ENCODE peak calls at places on chromosomes 2 and 18, in four cellular contexts. One of them, this sample, is unnamed.

GRCh38 chr2:42951263-42951938 is 159.0 kb upstream of the HAAO start:
- DNase-seq in CD8-positive, alpha-beta T cell: no peak
- DNase-seq in brain microvascular endothelial cell: no peak
- DNase-seq in tibial nerve: peak
- DNase-seq in this sample: no peak

GRCh38 chr2:60818272-60818671 is 62.2 kb downstream of the PAPOLG start:
- DNase-seq in brain microvascular endothelial cell: no peak
- DNase-seq in tibial nerve: no peak
- DNase-seq in CD8-positive, alpha-beta T cell: no peak
- DNase-seq in this sample: no peak

GRCh38 chr2:101803128-101803527 is 105.6 kb downstream of the MAP4K4 start:
- DNase-seq in tibial nerve: no peak
- DNase-seq in CD8-positive, alpha-beta T cell: no peak
- DNase-seq in brain microvascular endothelial cell: peak
- DNase-seq in this sample: no peak

GRCh38 chr2:102258386-102259074 is 52.8 kb upstream of the IL1RL1 start:
- DNase-seq in tibial nerve: no peak
- DNase-seq in brain microvascular endothelial cell: peak
- DNase-seq in CD8-positive, alpha-beta T cell: no peak
- DNase-seq in this sample: no peak

GRCh38 chr2:232795920-232796319 is 19.6 kb upstream of the KCNJ13 start:
- DNase-seq in tibial nerve: no peak
- DNase-seq in brain microvascular endothelial cell: no peak
- DNase-seq in CD8-positive, alpha-beta T cell: no peak
- DNase-seq in this sample: no peak

GRCh38 chr18:79791141-79791972 is 6.4 kb upstream of the KCNG2 start:
- DNase-seq in CD8-positive, alpha-beta T cell: no peak
- DNase-seq in tibial nerve: no peak
- DNase-seq in brain microvascular endothelial cell: peak
- DNase-seq in this sample: no peak

GRCh38 chr18:50877545-50878265 is 1.2 kb upstream of the ME2 start:
- DNase-seq in CD8-positive, alpha-beta T cell: no peak
- DNase-seq in tibial nerve: no peak
- DNase-seq in brain microvascular endothelial cell: no peak
- DNase-seq in this sample: no peak

GRCh38 chr18:51478908-51479307 is 281.4 kb upstream of the MEX3C start:
- DNase-seq in tibial nerve: no peak
- DNase-seq in brain microvascular endothelial cell: no peak
- DNase-seq in CD8-positive, alpha-beta T cell: no peak
- DNase-seq in this sample: no peak

GRCh38 chr18:77056399-77057015 is 76.1 kb downstream of the MBP start:
- DNase-seq in CD8-positive, alpha-beta T cell: no peak
- DNase-seq in brain microvascular endothelial cell: no peak
- DNase-seq in tibial nerve: no peak
- DNase-seq in this sample: peak

GRCh38 chr18:61957801-61958516 is 65.2 kb upstream of the RNF152 start:
- DNase-seq in CD8-positive, alpha-beta T cell: no peak
- DNase-seq in brain microvascular endothelial cell: peak
- DNase-seq in tibial nerve: no peak
- DNase-seq in this sample: peak

GRCh38 chr18:48842259-48843061 is 108.3 kb downstream of the SMAD7 start:
- DNase-seq in tibial nerve: no peak
- DNase-seq in brain microvascular endothelial cell: peak
- DNase-seq in CD8-positive, alpha-beta T cell: peak
- DNase-seq in this sample: no peak

GRCh38 chr2:206802654-206803514 is 37.5 kb downstream of the FASTKD2 start:
- DNase-seq in CD8-positive, alpha-beta T cell: no peak
- DNase-seq in tibial nerve: no peak
- DNase-seq in brain microvascular endothelial cell: no peak
- DNase-seq in this sample: no peak

GRCh38 chr2:237280937-237281336 is 133.0 kb downstream of the COL6A3 start:
- DNase-seq in tibial nerve: no peak
- DNase-seq in brain microvascular endothelial cell: no peak
- DNase-seq in CD8-positive, alpha-beta T cell: no peak
- DNase-seq in this sample: no peak

GRCh38 chr2:5549061-5549601 is 143.1 kb upstream of the SOX11 start:
- DNase-seq in brain microvascular endothelial cell: peak
- DNase-seq in CD8-positive, alpha-beta T cell: no peak
- DNase-seq in tibial nerve: no peak
- DNase-seq in this sample: no peak

GRCh38 chr2:219759801-219760200 is 132.4 kb downstream of the SLC4A3 start:
- DNase-seq in brain microvascular endothelial cell: no peak
- DNase-seq in tibial nerve: no peak
- DNase-seq in CD8-positive, alpha-beta T cell: no peak
- DNase-seq in this sample: no peak

GRCh38 chr2:241692448-241692847 is 5.8 kb upstream of the DTYMK start:
- DNase-seq in CD8-positive, alpha-beta T cell: no peak
- DNase-seq in tibial nerve: no peak
- DNase-seq in brain microvascular endothelial cell: peak
- DNase-seq in this sample: no peak

GRCh38 chr2:120576509-120577474 is 158.9 kb upstream of the GLI2 start:
- DNase-seq in brain microvascular endothelial cell: no peak
- DNase-seq in tibial nerve: no peak
- DNase-seq in CD8-positive, alpha-beta T cell: no peak
- DNase-seq in this sample: no peak

GRCh38 chr2:185360776-185361175 is 377.8 kb upstream of the FSIP2 start:
- DNase-seq in tibial nerve: no peak
- DNase-seq in CD8-positive, alpha-beta T cell: no peak
- DNase-seq in brain microvascular endothelial cell: no peak
- DNase-seq in this sample: no peak

GRCh38 chr2:177143444-177143843 is 69.2 kb upstream of the HNRNPA3 start:
- DNase-seq in brain microvascular endothelial cell: peak
- DNase-seq in CD8-positive, alpha-beta T cell: no peak
- DNase-seq in tibial nerve: no peak
- DNase-seq in this sample: no peak

GRCh38 chr2:112640800-112641675 is 4.7 kb upstream of the SLC20A1 start:
- DNase-seq in CD8-positive, alpha-beta T cell: no peak
- DNase-seq in tibial nerve: no peak
- DNase-seq in brain microvascular endothelial cell: peak
- DNase-seq in this sample: no peak

GRCh38 chr18:777021-777420 is 35.0 kb downstream of the YES1 start:
- DNase-seq in tibial nerve: no peak
- DNase-seq in CD8-positive, alpha-beta T cell: no peak
- DNase-seq in brain microvascular endothelial cell: no peak
- DNase-seq in this sample: no peak

GRCh38 chr2:62304429-62305417 is 108.8 kb downstream of the B3GNT2 start:
- DNase-seq in CD8-positive, alpha-beta T cell: no peak
- DNase-seq in tibial nerve: no peak
- DNase-seq in brain microvascular endothelial cell: peak
- DNase-seq in this sample: no peak

GRCh38 chr2:73295751-73296400 is 2.5 kb upstream of the EGR4 start:
- DNase-seq in brain microvascular endothelial cell: no peak
- DNase-seq in tibial nerve: no peak
- DNase-seq in CD8-positive, alpha-beta T cell: no peak
- DNase-seq in this sample: peak

DNA sequence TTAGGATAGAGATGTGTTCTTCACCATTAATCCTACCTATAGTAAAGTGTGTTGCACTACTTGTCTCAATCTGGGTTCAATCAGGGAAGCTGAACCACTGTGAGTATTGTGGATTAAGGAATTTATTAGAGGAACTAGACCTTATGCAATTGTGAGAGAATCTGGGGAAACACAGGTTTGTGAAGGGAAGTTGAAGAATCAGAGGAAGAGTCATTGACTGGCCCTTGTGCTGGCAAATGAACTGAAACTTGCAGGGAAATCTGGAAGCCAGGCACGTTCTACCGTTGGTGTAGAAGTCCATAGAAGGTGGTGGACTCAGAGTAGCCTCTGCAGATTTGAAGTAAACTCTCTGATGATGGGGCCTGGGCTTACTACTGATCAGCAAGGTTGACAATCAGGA is 44.6 kb upstream of the HK2 start:
- DNase-seq in tibial nerve: no peak
- DNase-seq in brain microvascular endothelial cell: no peak
- DNase-seq in CD8-positive, alpha-beta T cell: no peak
- DNase-seq in this sample: no peak
- H3K27ac ChIP-seq in tibial nerve: no peak
- H3K27ac ChIP-seq in brain microvascular endothelial cell: no peak
- H3K27ac ChIP-seq in CD8-positive, alpha-beta T cell: no peak
- H3K27ac ChIP-seq in this sample: no peak

DNA sequence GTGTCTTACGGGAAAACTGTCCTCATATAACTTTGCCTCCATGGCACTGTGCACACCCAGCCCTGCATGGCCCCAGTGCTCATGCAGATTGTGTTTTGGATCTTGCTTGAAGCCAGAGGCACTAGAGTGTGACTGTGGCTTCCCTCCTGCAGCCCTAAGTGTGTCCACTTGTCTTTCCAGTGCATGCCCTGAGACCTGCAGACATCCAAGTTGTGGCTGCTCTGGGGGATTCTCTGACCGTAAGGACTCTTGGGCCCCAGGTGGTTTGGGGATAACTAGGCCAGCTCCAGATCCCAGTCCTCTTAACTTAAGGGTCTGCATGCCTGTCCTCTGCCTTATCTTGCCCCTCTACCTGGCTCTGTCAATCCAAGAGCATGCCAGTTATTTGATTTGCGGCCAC is 96.6 kb downstream of the PLB1 start:
- DNase-seq in brain microvascular endothelial cell: no peak
- DNase-seq in CD8-positive, alpha-beta T cell: no peak
- DNase-seq in tibial nerve: no peak
- DNase-seq in this sample: no peak
- H3K4me3 ChIP-seq in brain microvascular endothelial cell: no peak
- H3K4me3 ChIP-seq in CD8-positive, alpha-beta T cell: no peak
- H3K4me3 ChIP-seq in tibial nerve: no peak
- H3K4me3 ChIP-seq in this sample: no peak

GRCh38 chr2:175004730-175004979 is 526 bp downstream of the CHN1 start:
- DNase-seq in brain microvascular endothelial cell: no peak
- DNase-seq in CD8-positive, alpha-beta T cell: no peak
- DNase-seq in tibial nerve: no peak
- DNase-seq in this sample: no peak

GRCh38 chr2:175003875-175004729 is 1.1 kb downstream of the CHN1 start:
- DNase-seq in brain microvascular endothelial cell: no peak
- DNase-seq in CD8-positive, alpha-beta T cell: no peak
- DNase-seq in tibial nerve: no peak
- DNase-seq in this sample: no peak

GRCh38 chr2:175002547-175003274 is 2.5 kb downstream of the CHN1 start:
- DNase-seq in CD8-positive, alpha-beta T cell: no peak
- DNase-seq in tibial nerve: no peak
- DNase-seq in brain microvascular endothelial cell: no peak
- DNase-seq in this sample: no peak

GRCh38 chr2:175007510-175007909 is 2.3 kb upstream of the CHN1 start:
- DNase-seq in tibial nerve: no peak
- DNase-seq in brain microvascular endothelial cell: no peak
- DNase-seq in CD8-positive, alpha-beta T cell: no peak
- DNase-seq in this sample: no peak

GRCh38 chr2:175004980-175005832 is at the start of gene CHN1:
- DNase-seq in tibial nerve: peak
- DNase-seq in brain microvascular endothelial cell: peak
- DNase-seq in CD8-positive, alpha-beta T cell: peak
- DNase-seq in this sample: peak
- TF ChIP-seq CTCF in tibial nerve: no peak
- TF ChIP-seq CTCF in brain microvascular endothelial cell: no peak
- TF ChIP-seq CTCF in CD8-positive, alpha-beta T cell: peak
- TF ChIP-seq CTCF in this sample: no peak

DNA sequence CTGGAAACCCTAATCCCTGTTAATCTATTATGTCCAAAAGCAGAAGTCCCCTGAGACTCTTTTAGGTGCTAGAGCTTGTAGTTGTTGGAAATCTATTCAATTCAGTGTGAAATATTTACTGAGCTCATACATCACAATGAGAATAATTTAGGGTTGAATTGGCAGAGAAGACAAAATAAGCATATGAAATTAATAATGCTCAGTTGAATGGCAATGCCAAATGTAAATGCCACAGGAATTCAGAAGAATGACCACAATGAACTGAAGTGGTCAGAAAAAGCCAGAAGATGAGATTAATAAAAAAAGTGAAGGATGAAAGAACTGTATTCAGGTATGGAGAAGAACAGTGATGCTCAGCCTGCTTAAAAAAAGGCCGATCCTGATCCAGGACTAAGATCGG is 8.0 kb upstream of the STAT4 start:
- DNase-seq in tibial nerve: no peak
- DNase-seq in CD8-positive, alpha-beta T cell: no peak
- DNase-seq in brain microvascular endothelial cell: no peak
- DNase-seq in this sample: no peak
- H3K27ac ChIP-seq in tibial nerve: no peak
- H3K27ac ChIP-seq in CD8-positive, alpha-beta T cell: no peak
- H3K27ac ChIP-seq in brain microvascular endothelial cell: no peak
- H3K27ac ChIP-seq in this sample: no peak

DNA sequence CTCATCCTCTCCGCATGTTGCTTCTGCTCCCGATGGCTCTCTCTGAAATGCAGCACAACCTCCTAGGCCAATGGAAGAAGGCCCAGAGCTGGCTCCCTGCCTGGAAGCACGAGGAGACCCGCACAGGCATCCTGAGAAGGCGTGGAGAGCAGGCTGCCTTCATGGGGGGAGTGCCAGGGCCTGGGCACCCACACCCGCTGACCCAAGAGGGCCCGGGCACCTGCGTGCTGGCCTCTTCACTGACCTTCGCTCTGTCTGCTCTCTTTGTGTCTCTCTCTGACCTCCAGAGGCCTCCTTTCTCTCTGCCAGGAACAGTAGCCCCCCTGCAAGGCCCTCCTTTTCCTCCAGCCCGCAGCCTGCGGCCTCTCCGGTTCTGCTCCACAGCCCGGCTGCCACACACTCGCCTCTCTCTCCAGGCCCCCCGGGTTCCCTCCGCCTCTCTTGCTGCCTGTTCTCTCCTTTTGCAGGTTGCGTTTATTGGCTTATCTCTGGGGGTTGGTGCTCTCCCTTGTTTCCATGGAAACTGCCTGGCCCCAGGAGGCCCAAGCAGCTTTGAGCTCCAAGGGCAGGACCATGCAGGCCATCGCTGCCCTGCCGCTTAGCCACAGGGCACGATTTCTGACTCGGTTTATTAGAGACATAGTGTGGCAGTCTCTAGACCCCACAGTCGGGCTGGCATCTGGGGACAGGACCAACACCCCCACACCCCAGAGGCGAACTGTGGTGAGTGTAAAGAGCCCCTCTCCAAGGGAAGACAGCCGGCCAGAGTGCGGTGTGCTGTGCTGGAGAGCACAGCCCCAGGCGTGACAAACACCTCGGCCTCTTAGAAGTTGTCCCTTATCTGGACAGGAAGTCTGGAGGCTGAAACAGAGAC is 1.7 kb downstream of the MZT2B start:
- DNase-seq in brain microvascular endothelial cell: no peak
- DNase-seq in CD8-positive, alpha-beta T cell: no peak
- DNase-seq in tibial nerve: no peak
- DNase-seq in this sample: no peak
- H3K4me3 ChIP-seq in brain microvascular endothelial cell: peak
- H3K4me3 ChIP-seq in CD8-positive, alpha-beta T cell: no peak
- H3K4me3 ChIP-seq in tibial nerve: no peak
- H3K4me3 ChIP-seq in this sample: peak

DNA sequence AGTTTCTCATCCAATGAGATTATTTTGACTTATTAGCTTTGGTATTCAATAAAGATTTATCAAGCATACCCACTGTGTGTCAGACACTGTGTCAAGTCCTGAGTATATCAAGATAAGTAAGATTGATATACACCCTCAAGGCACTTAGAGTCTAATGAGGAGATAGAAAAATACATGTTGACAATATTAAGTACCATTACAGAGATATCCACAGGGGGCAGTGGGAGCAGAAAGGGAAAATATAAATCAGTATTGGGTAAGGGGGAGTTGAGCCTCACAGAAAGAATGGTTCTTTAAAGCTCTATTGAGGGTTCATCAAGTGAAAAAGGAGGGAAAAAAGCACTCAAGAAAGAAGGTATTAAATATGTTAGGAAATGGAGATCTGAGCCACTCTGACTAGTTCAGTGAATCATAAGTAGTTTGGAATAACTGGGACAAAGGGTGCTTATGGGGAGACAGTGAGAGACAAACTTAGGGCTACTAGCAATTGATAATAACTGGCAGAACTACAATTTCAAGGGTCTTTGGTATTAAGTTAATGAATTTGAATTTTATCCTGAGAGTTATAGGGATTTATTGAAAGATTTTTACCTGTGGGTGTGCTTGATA is 45.5 kb upstream of the SLC8A1 start:
- DNase-seq in CD8-positive, alpha-beta T cell: no peak
- DNase-seq in tibial nerve: no peak
- DNase-seq in brain microvascular endothelial cell: no peak
- DNase-seq in this sample: no peak
- TF ChIP-seq CTCF in CD8-positive, alpha-beta T cell: no peak
- TF ChIP-seq CTCF in tibial nerve: no peak
- TF ChIP-seq CTCF in brain microvascular endothelial cell: no peak
- TF ChIP-seq CTCF in this sample: no peak